ENCODE peak calls at places on chromosomes 12 and 14, in four cellular contexts. Z is neuronal stem cell, L is IMR-90, F is H1. N is an unnamed sample.

GRCh38 chr14:85535316-85535715 is 5.4 kb downstream of the FLRT2 start:
- DNase-seq in Z (no peak), L (no peak), F (no peak), N (no peak)

GRCh38 chr14:74846968-74847549 is 28.9 kb downstream of the PROX2 start:
- DNase-seq in Z (no peak), L (peak; percentile 80), F (no peak), N (no peak)

GRCh38 chr12:56716933-56717880 is 7.9 kb downstream of the NACA start:
- DNase-seq in Z (no peak), L (no peak), F (no peak), N (no peak)

GRCh38 chr14:62053188-62053587 is 291.0 kb downstream of the SNAPC1 start:
- DNase-seq in Z (no peak), L (no peak), F (no peak), N (no peak)

GRCh38 chr14:74569826-74570591 is 42.0 kb downstream of the LTBP2 start:
- DNase-seq in Z (no peak), L (peak; percentile 21), F (no peak), N (no peak)

GRCh38 chr12:33825986-33826602 is 196.2 kb upstream of the ALG10 start:
- DNase-seq in Z (no peak), L (no peak), F (no peak), N (no peak)

GRCh38 chr12:31323466-31324115 is 2.4 kb downstream of the SINHCAF start:
- DNase-seq in Z (peak; percentile 18), L (no peak), F (no peak), N (peak; percentile 71)

GRCh38 chr14:70515796-70516195 is 19.0 kb downstream of the ADAM20 start:
- DNase-seq in Z (no peak), L (peak; percentile 28), F (no peak), N (no peak)

GRCh38 chr14:85296466-85297210 is 233.3 kb upstream of the FLRT2 start:
- DNase-seq in Z (no peak), L (peak; percentile 70), F (no peak), N (peak; percentile 11)

GRCh38 chr14:53516261-53516774 is 363.2 kb upstream of the DDHD1 start:
- DNase-seq in Z (no peak), L (peak; percentile 96), F (no peak), N (no peak)

GRCh38 chr12:71626098-71626497 is 37.5 kb downstream of the ZFC3H1 start:
- DNase-seq in Z (no peak), L (no peak), F (no peak), N (no peak)

GRCh38 chr14:24775919-24776318 is 141.9 kb upstream of the GZMB start:
- DNase-seq in Z (no peak), L (no peak), F (no peak), N (no peak)

GRCh38 chr14:54776361-54777001 is 126.1 kb downstream of the GCH1 start:
- DNase-seq in Z (no peak), L (peak; percentile 79), F (no peak), N (no peak)

GRCh38 chr12:50061172-50061571 is 3.8 kb downstream of the ASIC1 start:
- DNase-seq in Z (no peak), L (no peak), F (no peak), N (no peak)

GRCh38 chr12:66633676-66634075 is 45.2 kb downstream of the GRIP1 start:
- DNase-seq in Z (no peak), L (no peak), F (no peak), N (no peak)

GRCh38 chr14:104297721-104298401 is 159.5 kb downstream of the KIF26A start:
- DNase-seq in Z (no peak), L (no peak), F (no peak), N (no peak)

GRCh38 chr12:91040356-91040755 is 17.5 kb downstream of the KERA start:
- DNase-seq in Z (no peak), L (peak; percentile 47), F (no peak), N (no peak)

GRCh38 chr12:100359822-100360221 is 2.9 kb downstream of the SLC17A8 start:
- DNase-seq in Z (no peak), L (peak; percentile 9), F (no peak), N (no peak)

GRCh38 chr12:24770851-24771250 is 178.1 kb downstream of the BCAT1 start:
- DNase-seq in Z (no peak), L (peak; percentile 65), F (no peak), N (no peak)

GRCh38 chr14:75479770-75480600 is 42.3 kb upstream of the BATF start:
- DNase-seq in Z (no peak), L (no peak), F (no peak), N (peak; percentile 22)

GRCh38 chr12:101539148-101539547 is 55.6 kb upstream of the MYBPC1 start:
- DNase-seq in Z (no peak), L (no peak), F (no peak), N (no peak)

GRCh38 chr14:72666610-72667009 is 227.3 kb downstream of the DPF3 start:
- DNase-seq in Z (no peak), L (peak; percentile 89), F (no peak), N (no peak)

GRCh38 chr12:109581856-109582255 is 8.3 kb downstream of the MVK start:
- DNase-seq in Z (no peak), L (peak; percentile 45), F (no peak), N (no peak)

GRCh38 chr12:91985002-91985767 is 160.5 kb downstream of the BTG1 start:
- DNase-seq in Z (no peak), L (peak; percentile 83), F (no peak), N (no peak)

DNA sequence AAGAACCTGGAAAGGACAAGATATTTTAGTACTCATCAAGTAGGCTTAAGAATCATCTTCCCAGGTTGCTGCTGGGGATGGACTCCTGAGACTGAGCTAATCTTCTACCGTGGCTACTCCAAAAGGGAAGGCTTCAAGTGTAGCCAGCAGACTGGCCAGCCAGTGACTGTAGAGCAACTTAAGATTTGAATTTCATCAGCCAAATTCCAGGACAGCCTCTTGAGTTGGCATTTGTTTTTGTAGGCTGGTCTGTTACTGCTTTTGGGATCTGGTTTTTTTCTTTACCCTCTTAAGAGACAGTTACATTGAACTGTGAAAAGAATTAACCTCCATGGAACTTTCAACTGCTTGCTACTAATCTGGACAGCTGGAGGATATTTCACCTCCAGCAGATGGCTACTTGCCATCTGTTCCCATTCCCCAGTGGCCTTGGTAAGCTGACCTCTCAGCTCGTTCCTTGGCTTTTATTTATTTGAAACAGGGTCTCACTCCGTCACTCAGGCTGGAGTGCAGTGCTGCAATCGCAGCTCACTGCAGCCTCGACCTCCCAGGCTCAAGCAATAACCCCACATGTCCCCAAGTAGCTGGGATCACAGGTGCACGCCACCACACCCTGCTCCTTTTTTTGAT is 20.7 kb downstream of the VTI1B start:
- DNase-seq in Z (no peak), L (peak; percentile 35), F (no peak), N (peak; percentile 78)
- H3K9ac ChIP-seq in Z (no peak overlapping the region), L (peak overlapping the region; percentile 37), F (no peak overlapping the region), N (no peak overlapping the region)

GRCh38 chr14:65469903-65470302 is 57.4 kb downstream of the FUT8 start:
- DNase-seq in Z (no peak), L (no peak), F (no peak), N (peak; percentile 61)
- H4K8ac ChIP-seq in Z (no peak overlapping the region), L (no peak overlapping the region), F (peak overlapping the region; percentile 43), N (no peak overlapping the region)

DNA sequence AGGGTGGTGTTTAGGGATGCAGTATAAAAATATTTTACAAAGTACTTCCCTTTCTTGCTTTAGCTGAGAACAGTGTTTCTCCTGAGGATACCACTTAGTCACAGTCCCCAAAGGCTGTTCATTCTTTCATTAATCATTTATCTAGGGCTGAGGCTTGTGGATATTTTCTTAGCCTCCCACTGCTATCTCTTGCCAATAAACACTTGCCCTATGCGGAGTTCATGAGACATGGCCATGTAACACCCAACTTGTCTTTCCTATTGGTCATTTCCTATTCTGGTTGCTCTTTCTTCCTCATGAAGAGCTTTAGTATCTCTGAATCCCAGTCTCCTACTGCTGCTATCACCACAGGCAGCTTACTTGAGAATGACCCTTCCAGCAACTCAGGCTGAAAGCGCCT is 75.2 kb downstream of the ETNK1 start:
- DNase-seq in Z (no peak), L (peak; percentile 29), F (no peak), N (peak; percentile 87)
- H3K27ac ChIP-seq in Z (no peak overlapping the region), L (no peak overlapping the region), F (no peak overlapping the region), N (peak overlapping the region; percentile 93)

GRCh38 chr14:50974118-50974517 is 29.8 kb upstream of the PYGL start:
- DNase-seq in Z (no peak), L (no peak), F (no peak), N (no peak)

GRCh38 chr14:50978521-50978871 is 34.2 kb upstream of the PYGL start:
- DNase-seq in Z (no peak), L (no peak), F (no peak), N (no peak)

GRCh38 chr14:50977863-50978520 is 33.7 kb upstream of the PYGL start:
- DNase-seq in Z (no peak), L (no peak), F (no peak), N (no peak)

GRCh38 chr14:50980451-50980850 is 36.2 kb upstream of the PYGL start:
- DNase-seq in Z (no peak), L (no peak), F (no peak), N (no peak)

GRCh38 chr14:50978888-50979287 is 34.6 kb upstream of the PYGL start:
- DNase-seq in Z (no peak), L (no peak), F (no peak), N (no peak)
- H3K9ac ChIP-seq in Z (no peak overlapping the region), L (no peak overlapping the region), F (no peak overlapping the region), N (no peak overlapping the region)

DNA sequence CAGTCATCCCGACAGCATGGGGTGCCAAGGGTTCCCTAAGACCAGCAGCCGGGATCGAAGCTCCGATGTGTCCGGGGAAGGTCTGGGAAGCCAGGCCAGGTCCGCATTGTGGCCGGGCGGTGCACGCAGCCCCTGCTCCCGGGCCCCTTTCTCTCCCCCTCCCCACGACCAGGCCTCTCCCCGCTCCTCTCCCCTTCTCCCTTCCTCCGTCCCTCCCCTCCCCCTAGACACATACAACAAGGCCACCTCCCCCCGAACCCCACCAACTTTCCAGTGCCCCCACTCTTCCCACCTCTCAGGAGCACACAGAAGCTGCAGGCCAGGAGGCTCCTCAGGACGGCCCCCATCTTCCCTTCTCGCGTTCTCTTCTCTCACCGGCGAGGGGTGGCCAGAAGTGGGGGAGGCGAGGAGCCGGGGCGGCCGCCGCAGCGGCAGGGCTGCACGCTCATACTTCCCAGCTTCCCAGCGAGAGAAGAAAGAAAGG is 413 bp downstream of the LRP6 start:
- DNase-seq in Z (no peak), L (no peak), F (no peak), N (peak; percentile 81)
- H4K8ac ChIP-seq in Z (no peak overlapping the region), L (peak overlapping the region; percentile 84), F (peak overlapping the region; percentile 93), N (peak overlapping the region; percentile 28)

DNA sequence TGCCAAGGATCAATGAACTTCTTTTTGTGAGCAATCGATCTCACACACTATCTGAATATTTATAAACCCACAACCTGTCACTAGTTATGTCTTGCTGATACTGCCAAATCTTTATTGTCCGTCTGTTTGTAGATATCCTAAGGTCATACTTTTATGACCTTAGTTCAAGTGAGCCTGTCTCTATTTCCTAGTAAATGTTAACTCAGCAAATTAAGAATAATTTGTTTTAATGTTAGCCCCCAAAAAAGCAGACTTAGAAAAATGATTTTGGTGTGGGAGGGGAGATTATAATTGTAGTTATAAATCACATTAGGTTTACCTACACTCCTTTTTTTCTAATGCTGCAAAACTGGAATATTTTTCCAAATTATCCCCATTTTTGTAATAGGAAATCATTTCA is 9.4 kb downstream of the STYK1 start:
- DNase-seq in Z (no peak), L (no peak), F (no peak), N (no peak)
- H3K27ac ChIP-seq in Z (no peak overlapping the region), L (no peak overlapping the region), F (no peak overlapping the region), N (no peak overlapping the region)

GRCh38 chr14:96058606-96059200 is 19.5 kb downstream of the C14orf132 start:
- DNase-seq in Z (no peak), L (no peak), F (no peak), N (no peak)

GRCh38 chr14:96059519-96060135 is 20.5 kb downstream of the C14orf132 start:
- DNase-seq in Z (no peak), L (no peak), F (no peak), N (no peak)

GRCh38 chr14:96056509-96057422 is 17.6 kb downstream of the C14orf132 start:
- DNase-seq in Z (no peak), L (no peak), F (no peak), N (peak; percentile 26)

GRCh38 chr14:96055753-96056508 is 16.8 kb downstream of the C14orf132 start:
- DNase-seq in Z (no peak), L (no peak), F (no peak), N (no peak)

GRCh38 chr14:96057738-96058137 is 18.6 kb downstream of the C14orf132 start:
- DNase-seq in Z (no peak), L (no peak), F (no peak), N (no peak)
- H3K9ac ChIP-seq in Z (no peak overlapping the region), L (no peak overlapping the region), F (no peak overlapping the region), N (no peak overlapping the region)